ENCODE peak calls at places on chromosomes 16 and 17, in eight cellular contexts. One of them, this sample, is unnamed.

GRCh38 chr17:75811174-75811573 is 26.6 kb downstream of the UNK start:
- DNase-seq in T-helper 17 cell: no peak
- DNase-seq in hypothalamus: no peak
- DNase-seq in EH: no peak
- DNase-seq in substantia nigra: no peak
- DNase-seq in stimulated activated CD8-positive, alpha-beta memory T cell treated with anti-CD3 and anti-CD28 coated beads, Interleukin-4, amount 100 ng/mL, for 4 hours: no peak
- DNase-seq in activated CD4-positive, alpha-beta T cell treated with anti-CD3 and anti-CD28 coated beads, Interleukin-2, amount 10 ng/mL, durations not matched to agents 7 days and 5 days: no peak
- DNase-seq in HT1080: no peak
- DNase-seq in this sample: no peak

GRCh38 chr16:13171313-13171712 is 269.9 kb downstream of the SHISA9 start:
- DNase-seq in T-helper 17 cell: no peak
- DNase-seq in hypothalamus: no peak
- DNase-seq in EH: no peak
- DNase-seq in substantia nigra: no peak
- DNase-seq in stimulated activated CD8-positive, alpha-beta memory T cell treated with anti-CD3 and anti-CD28 coated beads, Interleukin-4, amount 100 ng/mL, for 4 hours: no peak
- DNase-seq in activated CD4-positive, alpha-beta T cell treated with anti-CD3 and anti-CD28 coated beads, Interleukin-2, amount 10 ng/mL, durations not matched to agents 7 days and 5 days: no peak
- DNase-seq in HT1080: no peak
- DNase-seq in this sample: no peak

GRCh38 chr17:19304209-19304608 is 58.3 kb downstream of the B9D1 start:
- DNase-seq in T-helper 17 cell: no peak
- DNase-seq in hypothalamus: no peak
- DNase-seq in EH: peak
- DNase-seq in substantia nigra: no peak
- DNase-seq in stimulated activated CD8-positive, alpha-beta memory T cell treated with anti-CD3 and anti-CD28 coated beads, Interleukin-4, amount 100 ng/mL, for 4 hours: no peak
- DNase-seq in activated CD4-positive, alpha-beta T cell treated with anti-CD3 and anti-CD28 coated beads, Interleukin-2, amount 10 ng/mL, durations not matched to agents 7 days and 5 days: no peak
- DNase-seq in HT1080: peak
- DNase-seq in this sample: peak

GRCh38 chr17:34902761-34903325 is 58.4 kb downstream of the CCT6B start:
- DNase-seq in T-helper 17 cell: no peak
- DNase-seq in hypothalamus: no peak
- DNase-seq in EH: no peak
- DNase-seq in substantia nigra: no peak
- DNase-seq in stimulated activated CD8-positive, alpha-beta memory T cell treated with anti-CD3 and anti-CD28 coated beads, Interleukin-4, amount 100 ng/mL, for 4 hours: no peak
- DNase-seq in activated CD4-positive, alpha-beta T cell treated with anti-CD3 and anti-CD28 coated beads, Interleukin-2, amount 10 ng/mL, durations not matched to agents 7 days and 5 days: no peak
- DNase-seq in HT1080: no peak
- DNase-seq in this sample: no peak

GRCh38 chr17:6473128-6473767 is 29.0 kb downstream of the PIMREG start:
- DNase-seq in T-helper 17 cell: peak
- DNase-seq in hypothalamus: peak
- DNase-seq in EH: peak
- DNase-seq in substantia nigra: no peak
- DNase-seq in stimulated activated CD8-positive, alpha-beta memory T cell treated with anti-CD3 and anti-CD28 coated beads, Interleukin-4, amount 100 ng/mL, for 4 hours: peak
- DNase-seq in activated CD4-positive, alpha-beta T cell treated with anti-CD3 and anti-CD28 coated beads, Interleukin-2, amount 10 ng/mL, durations not matched to agents 7 days and 5 days: peak
- DNase-seq in HT1080: peak
- DNase-seq in this sample: no peak

GRCh38 chr16:50917941-50918340 is 176.1 kb downstream of the CYLD start:
- DNase-seq in T-helper 17 cell: no peak
- DNase-seq in hypothalamus: no peak
- DNase-seq in EH: no peak
- DNase-seq in substantia nigra: no peak
- DNase-seq in stimulated activated CD8-positive, alpha-beta memory T cell treated with anti-CD3 and anti-CD28 coated beads, Interleukin-4, amount 100 ng/mL, for 4 hours: no peak
- DNase-seq in activated CD4-positive, alpha-beta T cell treated with anti-CD3 and anti-CD28 coated beads, Interleukin-2, amount 10 ng/mL, durations not matched to agents 7 days and 5 days: no peak
- DNase-seq in HT1080: no peak
- DNase-seq in this sample: no peak

GRCh38 chr17:83004791-83005380 is 74.5 kb upstream of the METRNL start:
- DNase-seq in T-helper 17 cell: no peak
- DNase-seq in hypothalamus: no peak
- DNase-seq in EH: no peak
- DNase-seq in substantia nigra: no peak
- DNase-seq in stimulated activated CD8-positive, alpha-beta memory T cell treated with anti-CD3 and anti-CD28 coated beads, Interleukin-4, amount 100 ng/mL, for 4 hours: no peak
- DNase-seq in activated CD4-positive, alpha-beta T cell treated with anti-CD3 and anti-CD28 coated beads, Interleukin-2, amount 10 ng/mL, durations not matched to agents 7 days and 5 days: no peak
- DNase-seq in HT1080: no peak
- DNase-seq in this sample: no peak

GRCh38 chr17:979211-979538 is 401 bp downstream of the NXN start:
- DNase-seq in T-helper 17 cell: no peak
- DNase-seq in hypothalamus: no peak
- DNase-seq in EH: no peak
- DNase-seq in substantia nigra: no peak
- DNase-seq in stimulated activated CD8-positive, alpha-beta memory T cell treated with anti-CD3 and anti-CD28 coated beads, Interleukin-4, amount 100 ng/mL, for 4 hours: no peak
- DNase-seq in activated CD4-positive, alpha-beta T cell treated with anti-CD3 and anti-CD28 coated beads, Interleukin-2, amount 10 ng/mL, durations not matched to agents 7 days and 5 days: peak
- DNase-seq in HT1080: no peak
- DNase-seq in this sample: no peak

GRCh38 chr16:78506372-78507193 is 407.1 kb downstream of the WWOX start:
- DNase-seq in T-helper 17 cell: no peak
- DNase-seq in hypothalamus: no peak
- DNase-seq in EH: no peak
- DNase-seq in substantia nigra: no peak
- DNase-seq in stimulated activated CD8-positive, alpha-beta memory T cell treated with anti-CD3 and anti-CD28 coated beads, Interleukin-4, amount 100 ng/mL, for 4 hours: no peak
- DNase-seq in activated CD4-positive, alpha-beta T cell treated with anti-CD3 and anti-CD28 coated beads, Interleukin-2, amount 10 ng/mL, durations not matched to agents 7 days and 5 days: no peak
- DNase-seq in HT1080: peak
- DNase-seq in this sample: no peak

GRCh38 chr17:50689251-50689650 is 18.5 kb downstream of the ANKRD40 start:
- DNase-seq in T-helper 17 cell: no peak
- DNase-seq in hypothalamus: no peak
- DNase-seq in EH: peak
- DNase-seq in substantia nigra: no peak
- DNase-seq in stimulated activated CD8-positive, alpha-beta memory T cell treated with anti-CD3 and anti-CD28 coated beads, Interleukin-4, amount 100 ng/mL, for 4 hours: no peak
- DNase-seq in activated CD4-positive, alpha-beta T cell treated with anti-CD3 and anti-CD28 coated beads, Interleukin-2, amount 10 ng/mL, durations not matched to agents 7 days and 5 days: no peak
- DNase-seq in HT1080: peak
- DNase-seq in this sample: no peak

GRCh38 chr16:78537511-78537910 is 438.1 kb downstream of the WWOX start:
- DNase-seq in T-helper 17 cell: no peak
- DNase-seq in hypothalamus: no peak
- DNase-seq in EH: no peak
- DNase-seq in substantia nigra: no peak
- DNase-seq in stimulated activated CD8-positive, alpha-beta memory T cell treated with anti-CD3 and anti-CD28 coated beads, Interleukin-4, amount 100 ng/mL, for 4 hours: no peak
- DNase-seq in activated CD4-positive, alpha-beta T cell treated with anti-CD3 and anti-CD28 coated beads, Interleukin-2, amount 10 ng/mL, durations not matched to agents 7 days and 5 days: no peak
- DNase-seq in HT1080: no peak
- DNase-seq in this sample: no peak

GRCh38 chr16:58459344-58460218 is 40.4 kb upstream of the NDRG4 start:
- DNase-seq in T-helper 17 cell: no peak
- DNase-seq in hypothalamus: no peak
- DNase-seq in EH: peak
- DNase-seq in substantia nigra: no peak
- DNase-seq in stimulated activated CD8-positive, alpha-beta memory T cell treated with anti-CD3 and anti-CD28 coated beads, Interleukin-4, amount 100 ng/mL, for 4 hours: peak
- DNase-seq in activated CD4-positive, alpha-beta T cell treated with anti-CD3 and anti-CD28 coated beads, Interleukin-2, amount 10 ng/mL, durations not matched to agents 7 days and 5 days: no peak
- DNase-seq in HT1080: peak
- DNase-seq in this sample: no peak

GRCh38 chr17:45016823-45017222 is 34.6 kb downstream of the DCAKD start:
- DNase-seq in T-helper 17 cell: no peak
- DNase-seq in hypothalamus: no peak
- DNase-seq in EH: peak
- DNase-seq in substantia nigra: no peak
- DNase-seq in stimulated activated CD8-positive, alpha-beta memory T cell treated with anti-CD3 and anti-CD28 coated beads, Interleukin-4, amount 100 ng/mL, for 4 hours: no peak
- DNase-seq in activated CD4-positive, alpha-beta T cell treated with anti-CD3 and anti-CD28 coated beads, Interleukin-2, amount 10 ng/mL, durations not matched to agents 7 days and 5 days: no peak
- DNase-seq in HT1080: peak
- DNase-seq in this sample: no peak

GRCh38 chr17:57927048-57927723 is 28.0 kb downstream of the CUEDC1 start:
- DNase-seq in T-helper 17 cell: no peak
- DNase-seq in hypothalamus: no peak
- DNase-seq in EH: peak
- DNase-seq in substantia nigra: peak
- DNase-seq in stimulated activated CD8-positive, alpha-beta memory T cell treated with anti-CD3 and anti-CD28 coated beads, Interleukin-4, amount 100 ng/mL, for 4 hours: no peak
- DNase-seq in activated CD4-positive, alpha-beta T cell treated with anti-CD3 and anti-CD28 coated beads, Interleukin-2, amount 10 ng/mL, durations not matched to agents 7 days and 5 days: no peak
- DNase-seq in HT1080: peak
- DNase-seq in this sample: no peak

GRCh38 chr16:80583466-80583865 is 42.7 kb downstream of the DYNLRB2 start:
- DNase-seq in T-helper 17 cell: no peak
- DNase-seq in hypothalamus: no peak
- DNase-seq in EH: peak
- DNase-seq in substantia nigra: no peak
- DNase-seq in stimulated activated CD8-positive, alpha-beta memory T cell treated with anti-CD3 and anti-CD28 coated beads, Interleukin-4, amount 100 ng/mL, for 4 hours: no peak
- DNase-seq in activated CD4-positive, alpha-beta T cell treated with anti-CD3 and anti-CD28 coated beads, Interleukin-2, amount 10 ng/mL, durations not matched to agents 7 days and 5 days: peak
- DNase-seq in HT1080: peak
- DNase-seq in this sample: no peak

GRCh38 chr16:27758544-27758943 is 208.6 kb downstream of the KATNIP start:
- DNase-seq in T-helper 17 cell: no peak
- DNase-seq in hypothalamus: no peak
- DNase-seq in EH: no peak
- DNase-seq in substantia nigra: no peak
- DNase-seq in stimulated activated CD8-positive, alpha-beta memory T cell treated with anti-CD3 and anti-CD28 coated beads, Interleukin-4, amount 100 ng/mL, for 4 hours: no peak
- DNase-seq in activated CD4-positive, alpha-beta T cell treated with anti-CD3 and anti-CD28 coated beads, Interleukin-2, amount 10 ng/mL, durations not matched to agents 7 days and 5 days: no peak
- DNase-seq in HT1080: no peak
- DNase-seq in this sample: no peak

GRCh38 chr17:47604268-47604927 is 45.3 kb upstream of the KPNB1 start:
- DNase-seq in T-helper 17 cell: no peak
- DNase-seq in hypothalamus: no peak
- DNase-seq in EH: peak
- DNase-seq in substantia nigra: no peak
- DNase-seq in stimulated activated CD8-positive, alpha-beta memory T cell treated with anti-CD3 and anti-CD28 coated beads, Interleukin-4, amount 100 ng/mL, for 4 hours: no peak
- DNase-seq in activated CD4-positive, alpha-beta T cell treated with anti-CD3 and anti-CD28 coated beads, Interleukin-2, amount 10 ng/mL, durations not matched to agents 7 days and 5 days: no peak
- DNase-seq in HT1080: no peak
- DNase-seq in this sample: no peak

GRCh38 chr16:29825145-29826044 is 5.1 kb downstream of the MVP start:
- DNase-seq in T-helper 17 cell: no peak
- DNase-seq in hypothalamus: no peak
- DNase-seq in EH: peak
- DNase-seq in substantia nigra: peak
- DNase-seq in stimulated activated CD8-positive, alpha-beta memory T cell treated with anti-CD3 and anti-CD28 coated beads, Interleukin-4, amount 100 ng/mL, for 4 hours: no peak
- DNase-seq in activated CD4-positive, alpha-beta T cell treated with anti-CD3 and anti-CD28 coated beads, Interleukin-2, amount 10 ng/mL, durations not matched to agents 7 days and 5 days: peak
- DNase-seq in HT1080: peak
- DNase-seq in this sample: no peak

GRCh38 chr17:76682306-76682705 is 28.5 kb downstream of the MXRA7 start:
- DNase-seq in T-helper 17 cell: no peak
- DNase-seq in hypothalamus: no peak
- DNase-seq in EH: peak
- DNase-seq in substantia nigra: no peak
- DNase-seq in stimulated activated CD8-positive, alpha-beta memory T cell treated with anti-CD3 and anti-CD28 coated beads, Interleukin-4, amount 100 ng/mL, for 4 hours: no peak
- DNase-seq in activated CD4-positive, alpha-beta T cell treated with anti-CD3 and anti-CD28 coated beads, Interleukin-2, amount 10 ng/mL, durations not matched to agents 7 days and 5 days: no peak
- DNase-seq in HT1080: no peak
- DNase-seq in this sample: no peak

GRCh38 chr17:64785050-64785449 is 122.9 kb upstream of the SMURF2 start:
- DNase-seq in T-helper 17 cell: no peak
- DNase-seq in hypothalamus: no peak
- DNase-seq in EH: no peak
- DNase-seq in substantia nigra: no peak
- DNase-seq in stimulated activated CD8-positive, alpha-beta memory T cell treated with anti-CD3 and anti-CD28 coated beads, Interleukin-4, amount 100 ng/mL, for 4 hours: no peak
- DNase-seq in activated CD4-positive, alpha-beta T cell treated with anti-CD3 and anti-CD28 coated beads, Interleukin-2, amount 10 ng/mL, durations not matched to agents 7 days and 5 days: no peak
- DNase-seq in HT1080: no peak
- DNase-seq in this sample: no peak

GRCh38 chr16:19138601-19139000 is 24.8 kb downstream of the ITPRIPL2 start:
- DNase-seq in T-helper 17 cell: no peak
- DNase-seq in hypothalamus: no peak
- DNase-seq in EH: peak
- DNase-seq in substantia nigra: no peak
- DNase-seq in stimulated activated CD8-positive, alpha-beta memory T cell treated with anti-CD3 and anti-CD28 coated beads, Interleukin-4, amount 100 ng/mL, for 4 hours: no peak
- DNase-seq in activated CD4-positive, alpha-beta T cell treated with anti-CD3 and anti-CD28 coated beads, Interleukin-2, amount 10 ng/mL, durations not matched to agents 7 days and 5 days: no peak
- DNase-seq in HT1080: peak
- DNase-seq in this sample: no peak

GRCh38 chr16:81237942-81238295 is 570 bp upstream of the BCO1 start:
- DNase-seq in T-helper 17 cell: no peak
- DNase-seq in hypothalamus: no peak
- DNase-seq in EH: no peak
- DNase-seq in substantia nigra: no peak
- DNase-seq in stimulated activated CD8-positive, alpha-beta memory T cell treated with anti-CD3 and anti-CD28 coated beads, Interleukin-4, amount 100 ng/mL, for 4 hours: no peak
- DNase-seq in activated CD4-positive, alpha-beta T cell treated with anti-CD3 and anti-CD28 coated beads, Interleukin-2, amount 10 ng/mL, durations not matched to agents 7 days and 5 days: no peak
- DNase-seq in HT1080: no peak
- DNase-seq in this sample: no peak

GRCh38 chr16:50224297-50224696 is 42.1 kb upstream of the ADCY7 start:
- DNase-seq in T-helper 17 cell: no peak
- DNase-seq in hypothalamus: no peak
- DNase-seq in EH: peak
- DNase-seq in substantia nigra: no peak
- DNase-seq in stimulated activated CD8-positive, alpha-beta memory T cell treated with anti-CD3 and anti-CD28 coated beads, Interleukin-4, amount 100 ng/mL, for 4 hours: no peak
- DNase-seq in activated CD4-positive, alpha-beta T cell treated with anti-CD3 and anti-CD28 coated beads, Interleukin-2, amount 10 ng/mL, durations not matched to agents 7 days and 5 days: no peak
- DNase-seq in HT1080: no peak
- DNase-seq in this sample: no peak

GRCh38 chr17:9239260-9239820 is 218.0 kb downstream of the NTN1 start:
- DNase-seq in T-helper 17 cell: no peak
- DNase-seq in hypothalamus: no peak
- DNase-seq in EH: no peak
- DNase-seq in substantia nigra: no peak
- DNase-seq in stimulated activated CD8-positive, alpha-beta memory T cell treated with anti-CD3 and anti-CD28 coated beads, Interleukin-4, amount 100 ng/mL, for 4 hours: peak
- DNase-seq in activated CD4-positive, alpha-beta T cell treated with anti-CD3 and anti-CD28 coated beads, Interleukin-2, amount 10 ng/mL, durations not matched to agents 7 days and 5 days: peak
- DNase-seq in HT1080: no peak
- DNase-seq in this sample: no peak